ENCODE peak calls at places on chromosomes 16 and 17, in four cellular contexts. T, X, G and L are unnamed samples.

GRCh38 chr16:10895053-10895946 is 18.3 kb downstream of the CIITA start:
- DNase-seq in G (peak; percentile 23), X (peak; percentile 52), T (peak; percentile 28), L (peak; percentile 45)

GRCh38 chr16:65249768-65250167 is 127.9 kb upstream of the CDH11 start:
- DNase-seq in T (peak; percentile 32), G (peak; percentile 66), X (no peak), L (peak; percentile 75)

GRCh38 chr16:67731071-67731810 is 12.1 kb upstream of the GFOD2 start:
- DNase-seq in X (no peak), G (no peak), T (no peak), L (no peak)

GRCh38 chr16:50632927-50633800 is 47.9 kb downstream of the SNX20 start:
- DNase-seq in X (no peak), T (no peak), G (no peak), L (no peak)

GRCh38 chr17:34979153-34979552 is 1.2 kb upstream of the LIG3 start:
- DNase-seq in X (no peak), G (no peak), T (no peak), L (no peak)

GRCh38 chr17:17414316-17414937 is 62.4 kb upstream of the MED9 start:
- DNase-seq in T (peak; percentile 17), G (peak; percentile 51), X (no peak), L (peak; percentile 50)

GRCh38 chr17:62064029-62064790 is 868 bp downstream of the MED13 start:
- DNase-seq in X (peak; percentile 29), G (peak; percentile 19), T (peak; percentile 25), L (peak; percentile 39)

GRCh38 chr16:57694556-57695377 is at the start of gene DRC7:
- DNase-seq in G (peak; percentile 67), T (peak; percentile 83), X (peak; percentile 58), L (peak; percentile 22)

GRCh38 chr16:75089486-75090202 is 26.9 kb downstream of the LDHD start:
- DNase-seq in G (no peak), X (no peak), T (no peak), L (no peak)

GRCh38 chr16:83245061-83245460 is 562.7 kb upstream of the HSBP1 start:
- DNase-seq in T (no peak), X (no peak), G (no peak), L (peak; percentile 13)